ENCODE peak calls at places on chromosome 14, in eight cellular contexts. C, T, I, R, U, L, N and M are unnamed samples.

GRCh38 chr14:38016497-38016896 is 191.2 kb upstream of the SSTR1 start:
- DNase-seq in C (no peak), T (no peak), I (no peak), R (no peak), U (peak), L (no peak), N (no peak), M (no peak)

GRCh38 chr14:75343914-75344313 is 65.3 kb downstream of the FOS start:
- DNase-seq in C (no peak), T (no peak), I (no peak), R (no peak), U (peak), L (no peak), N (no peak), M (peak)

GRCh38 chr14:93717222-93717967 is 70.9 kb downstream of the PRIMA1 start:
- DNase-seq in C (no peak), T (no peak), I (no peak), R (no peak), U (no peak), L (no peak), N (no peak), M (no peak)

GRCh38 chr14:54776361-54777001 is 126.1 kb downstream of the GCH1 start:
- DNase-seq in C (no peak), T (no peak), I (no peak), R (peak), U (peak), L (peak), N (peak), M (peak)

GRCh38 chr14:56351861-56352260 is 227.7 kb upstream of the TMEM260 start:
- DNase-seq in C (no peak), T (no peak), I (peak), R (no peak), U (peak), L (no peak), N (no peak), M (peak)

GRCh38 chr14:32004300-32004699 is 72.8 kb upstream of the ARHGAP5 start:
- DNase-seq in C (no peak), T (no peak), I (no peak), R (no peak), U (peak), L (no peak), N (no peak), M (peak)

GRCh38 chr14:100342195-100342594 is 19.1 kb downstream of the SLC25A47 start:
- DNase-seq in C (no peak), T (no peak), I (no peak), R (no peak), U (no peak), L (no peak), N (no peak), M (no peak)

GRCh38 chr14:29993148-29993547 is 65.5 kb upstream of the PRKD1 start:
- DNase-seq in C (no peak), T (no peak), I (no peak), R (no peak), U (no peak), L (no peak), N (no peak), M (no peak)

GRCh38 chr14:81452766-81453165 is 52.6 kb upstream of the STON2 start:
- DNase-seq in C (no peak), T (no peak), I (no peak), R (no peak), U (no peak), L (no peak), N (no peak), M (no peak)

GRCh38 chr14:58944226-58944769 is 244.2 kb upstream of the DAAM1 start:
- DNase-seq in C (no peak), T (peak), I (no peak), R (no peak), U (no peak), L (no peak), N (no peak), M (no peak)

GRCh38 chr14:69226178-69226577 is 33.8 kb upstream of the GALNT16 start:
- DNase-seq in C (no peak), T (no peak), I (no peak), R (no peak), U (no peak), L (no peak), N (no peak), M (no peak)

GRCh38 chr14:52305014-52305413 is 9.1 kb upstream of the PTGER2 start:
- DNase-seq in C (no peak), T (no peak), I (no peak), R (no peak), U (no peak), L (no peak), N (no peak), M (no peak)

GRCh38 chr14:32939254-32940065 is 781 bp downstream of the NPAS3 start:
- DNase-seq in C (no peak), T (peak), I (no peak), R (no peak), U (peak), L (peak), N (peak), M (no peak)

GRCh38 chr14:104116544-104117340 is 21.6 kb upstream of the KIF26A start:
- DNase-seq in C (no peak), T (no peak), I (no peak), R (no peak), U (peak), L (peak), N (no peak), M (no peak)

GRCh38 chr14:95233702-95234241 is 76.4 kb upstream of the DICER1 start:
- DNase-seq in C (no peak), T (no peak), I (no peak), R (no peak), U (no peak), L (peak), N (peak), M (no peak)

GRCh38 chr14:58078068-58078467 is 73.9 kb downstream of the ARMH4 start:
- DNase-seq in C (no peak), T (no peak), I (no peak), R (no peak), U (peak), L (no peak), N (no peak), M (peak)

GRCh38 chr14:24436355-24437019 is 6.1 kb downstream of the SDR39U1 start:
- DNase-seq in C (no peak), T (peak), I (no peak), R (no peak), U (peak), L (no peak), N (no peak), M (peak)

GRCh38 chr14:79011091-79011919 is 841.1 kb downstream of the NRXN3 start:
- DNase-seq in C (no peak), T (no peak), I (no peak), R (no peak), U (peak), L (no peak), N (no peak), M (peak)

GRCh38 chr14:83988274-83988673 is 1541.7 kb upstream of the FLRT2 start:
- DNase-seq in C (no peak), T (no peak), I (no peak), R (no peak), U (no peak), L (no peak), N (no peak), M (no peak)
- TF ChIP-seq CTCF in C (no peak), T (no peak), I (no peak), R (no peak), U (peak), L (no peak), N (no peak), M (no peak)

GRCh38 chr14:84420236-84420635 is 1109.7 kb upstream of the FLRT2 start:
- DNase-seq in C (no peak), T (no peak), I (no peak), R (no peak), U (no peak), L (no peak), N (no peak), M (no peak)
- TF ChIP-seq CTCF in C (no peak), T (no peak), I (no peak), R (no peak), U (no peak), L (no peak), N (no peak), M (no peak)

DNA sequence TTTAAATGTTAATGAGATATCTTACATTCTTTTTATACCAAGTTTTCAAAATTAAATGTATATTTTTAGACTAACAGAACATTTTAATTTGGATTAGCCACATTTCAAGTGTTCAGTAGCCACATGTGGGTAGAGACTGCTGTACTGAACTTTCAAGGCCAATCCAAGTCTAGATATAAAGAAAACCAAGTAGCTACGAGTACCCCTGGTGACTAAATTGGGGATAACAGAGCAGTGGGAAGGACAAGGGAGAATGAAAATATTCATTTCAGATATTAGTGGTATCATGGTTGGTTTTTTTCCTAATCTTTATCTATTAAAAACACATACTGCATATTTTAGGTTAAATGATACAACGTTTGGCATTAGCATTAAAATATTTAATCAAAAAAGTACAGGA is 69.4 kb upstream of the RHOJ start:
- DNase-seq in C (no peak), T (no peak), I (no peak), R (no peak), U (no peak), L (no peak), N (no peak), M (no peak)
- TF ChIP-seq CTCF in C (no peak), T (peak), I (peak), R (no peak), U (peak), L (no peak), N (no peak), M (no peak)

DNA sequence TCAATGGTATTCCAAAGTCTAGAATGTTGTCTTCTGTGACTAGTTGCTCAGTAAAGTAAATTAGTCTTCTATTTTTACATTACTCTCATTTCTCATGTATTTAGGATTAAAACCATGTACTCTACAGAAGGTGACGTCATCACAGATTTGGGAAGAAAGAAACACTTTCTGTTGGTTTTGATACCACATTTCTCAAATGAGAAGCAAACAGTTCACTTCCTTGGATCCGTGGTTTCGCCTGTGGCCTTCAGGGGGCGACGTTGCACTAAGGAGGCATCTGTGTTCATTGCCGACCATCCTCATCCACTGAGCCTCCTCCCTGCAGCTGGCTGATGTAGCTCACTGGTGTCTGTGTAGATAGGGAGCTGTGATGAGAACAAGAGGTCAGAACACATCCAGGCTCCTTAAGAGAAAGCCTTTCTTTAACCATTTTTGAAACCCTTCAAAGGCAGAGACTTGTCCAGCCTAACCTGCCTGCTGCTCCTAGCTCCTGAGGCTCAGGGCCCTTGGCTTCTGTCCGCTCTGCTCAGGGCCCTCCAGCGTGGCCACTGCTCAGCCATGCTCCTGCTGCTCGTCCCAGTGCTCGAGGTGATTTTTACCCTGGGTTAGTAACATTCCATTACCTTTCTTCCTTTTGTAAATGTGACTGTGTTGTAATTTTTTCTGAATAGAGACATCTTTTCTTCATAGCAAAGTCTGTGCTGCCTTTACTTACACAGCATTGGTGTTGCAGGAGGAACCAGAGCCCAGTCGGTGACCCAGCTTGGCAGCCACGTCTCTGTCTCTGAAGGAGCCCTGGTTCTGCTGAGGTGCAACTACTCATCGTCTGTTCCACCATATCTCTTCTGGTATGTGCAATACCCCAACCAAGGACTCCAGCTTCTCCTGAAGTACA is 220.6 kb upstream of the OR4E1 start:
- DNase-seq in C (no peak), T (no peak), I (no peak), R (peak), U (peak), L (no peak), N (no peak), M (no peak)
- TF ChIP-seq CTCF in C (no peak), T (peak), I (no peak), R (peak), U (peak), L (no peak), N (no peak), M (no peak)

DNA sequence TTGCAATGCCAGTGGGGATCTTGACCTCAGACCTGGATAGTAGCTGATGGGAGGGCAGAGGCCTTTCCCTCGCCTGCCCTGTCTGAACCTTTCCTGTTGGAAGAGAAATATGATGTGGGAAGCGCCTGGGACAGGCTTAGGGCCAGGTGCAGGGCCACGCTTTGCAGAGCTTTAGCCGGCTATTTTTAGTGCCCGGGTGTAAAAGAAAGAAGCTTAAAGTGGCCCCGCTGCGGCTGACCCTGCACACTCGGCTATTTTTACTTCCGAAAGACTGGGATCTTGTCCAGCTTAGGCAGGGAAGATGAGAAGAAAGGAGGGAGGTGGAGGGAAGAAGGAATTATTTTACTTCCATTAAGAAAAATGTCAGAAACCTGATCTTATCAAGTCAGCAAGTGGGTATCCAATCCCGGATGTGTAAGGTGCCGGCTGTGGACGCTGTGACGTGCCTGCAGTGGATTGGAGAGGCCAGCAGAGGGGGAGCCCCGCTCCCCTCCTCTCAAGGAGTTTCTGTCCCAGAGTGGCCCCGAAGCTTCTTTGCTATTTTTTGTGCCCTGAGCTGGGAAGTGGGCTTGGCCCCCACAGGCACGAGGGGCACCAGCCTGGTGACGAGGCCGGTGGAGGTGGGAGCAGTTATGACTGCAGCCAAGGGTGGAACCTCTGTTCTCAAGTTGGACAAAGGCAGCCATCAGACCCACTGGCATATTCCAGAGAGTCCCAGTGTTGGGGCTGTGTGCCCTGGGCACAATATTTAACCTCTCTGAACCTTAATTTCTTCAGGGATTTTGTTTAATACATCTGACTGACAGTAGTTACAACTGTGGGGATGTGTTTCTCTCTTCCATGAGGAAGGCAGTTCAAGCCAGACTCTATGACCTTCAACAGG is 97.7 kb downstream of the ESRRB start:
- DNase-seq in C (no peak), T (no peak), I (no peak), R (no peak), U (no peak), L (no peak), N (peak), M (no peak)
- TF ChIP-seq CTCF in C (no peak), T (peak), I (no peak), R (no peak), U (peak), L (no peak), N (peak), M (peak)

GRCh38 chr14:39467889-39468524 is 35.8 kb upstream of the FBXO33 start:
- DNase-seq in C (no peak), T (no peak), I (no peak), R (no peak), U (peak), L (no peak), N (no peak), M (peak)
- TF ChIP-seq CTCF in C (no peak), T (peak), I (peak), R (no peak), U (peak), L (no peak), N (no peak), M (peak)

GRCh38 chr14:88808359-88808758 is 15.6 kb upstream of the EML5 start:
- DNase-seq in C (no peak), T (no peak), I (no peak), R (no peak), U (no peak), L (no peak), N (no peak), M (no peak)

GRCh38 chr14:88802596-88802995 is 9.8 kb upstream of the EML5 start:
- DNase-seq in C (no peak), T (no peak), I (no peak), R (no peak), U (no peak), L (no peak), N (no peak), M (no peak)

GRCh38 chr14:88799522-88799921 is 6.8 kb upstream of the EML5 start:
- DNase-seq in C (no peak), T (no peak), I (no peak), R (no peak), U (no peak), L (no peak), N (no peak), M (no peak)

GRCh38 chr14:88804477-88804876 is 11.7 kb upstream of the EML5 start:
- DNase-seq in C (no peak), T (no peak), I (no peak), R (no peak), U (no peak), L (no peak), N (no peak), M (no peak)

DNA sequence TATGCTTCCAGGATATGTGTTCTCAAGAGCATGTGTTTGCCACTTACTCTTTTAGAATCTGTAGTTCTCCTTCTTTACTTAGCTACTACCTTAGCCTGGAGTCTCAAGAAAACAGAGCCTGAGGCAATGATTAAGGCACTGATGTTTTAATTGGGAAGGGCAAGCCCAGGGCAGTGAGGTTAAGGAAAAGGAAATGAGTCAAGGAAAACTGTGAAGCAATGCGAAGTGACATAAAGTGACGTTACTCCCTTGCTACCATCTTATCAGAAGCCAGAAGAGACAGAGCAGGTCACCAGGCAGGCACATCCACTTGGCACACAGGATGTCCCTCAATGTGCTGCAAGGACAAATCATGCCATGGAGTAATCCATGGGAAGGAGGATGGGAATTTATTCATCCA is 11.3 kb upstream of the EML5 start:
- DNase-seq in C (no peak), T (no peak), I (no peak), R (no peak), U (peak), L (no peak), N (no peak), M (peak)
- TF ChIP-seq CTCF in C (no peak), T (no peak), I (no peak), R (no peak), U (no peak), L (no peak), N (no peak), M (no peak)

GRCh38 chr14:71141701-71142374 is 234.6 kb downstream of the PCNX1 start:
- DNase-seq in C (no peak), T (no peak), I (no peak), R (no peak), U (no peak), L (no peak), N (no peak), M (peak)
- TF ChIP-seq CTCF in C (no peak), T (no peak), I (no peak), R (no peak), U (no peak), L (no peak), N (no peak), M (no peak)